ENCODE peak calls at places on chromosomes 12 and 14, in five cellular contexts. One of them, this sample, is unnamed.

GRCh38 chr12:30796508-30796780 is 41.7 kb upstream of the CAPRIN2 start:
- DNase-seq in HEK293T: peak; percentile 55
- DNase-seq in Right ventricle myocardium superior: peak; percentile 43
- DNase-seq in stimulated activated CD8-positive, alpha-beta memory T cell treated with anti-CD3 and anti-CD28 coated beads, Interleukin-15, amount 100 ng/mL, for 24 hours: no peak
- DNase-seq in SK-N-SH: no peak
- DNase-seq in this sample: peak; percentile 69

GRCh38 chr12:27844427-27845090 is 64.5 kb upstream of the MANSC4 start:
- DNase-seq in HEK293T: no peak
- DNase-seq in Right ventricle myocardium superior: no peak
- DNase-seq in stimulated activated CD8-positive, alpha-beta memory T cell treated with anti-CD3 and anti-CD28 coated beads, Interleukin-15, amount 100 ng/mL, for 24 hours: no peak
- DNase-seq in SK-N-SH: no peak
- DNase-seq in this sample: peak; percentile 64

GRCh38 chr12:1357171-1357570 is 237.2 kb downstream of the FBXL14 start:
- DNase-seq in HEK293T: no peak
- DNase-seq in Right ventricle myocardium superior: no peak
- DNase-seq in stimulated activated CD8-positive, alpha-beta memory T cell treated with anti-CD3 and anti-CD28 coated beads, Interleukin-15, amount 100 ng/mL, for 24 hours: no peak
- DNase-seq in SK-N-SH: no peak
- DNase-seq in this sample: peak; percentile 29

GRCh38 chr12:71536279-71536938 is 96.8 kb downstream of the LGR5 start:
- DNase-seq in HEK293T: no peak
- DNase-seq in Right ventricle myocardium superior: no peak
- DNase-seq in stimulated activated CD8-positive, alpha-beta memory T cell treated with anti-CD3 and anti-CD28 coated beads, Interleukin-15, amount 100 ng/mL, for 24 hours: no peak
- DNase-seq in SK-N-SH: no peak
- DNase-seq in this sample: no peak

GRCh38 chr14:101604228-101604934 is 43.1 kb downstream of the DIO3 start:
- DNase-seq in HEK293T: no peak
- DNase-seq in Right ventricle myocardium superior: no peak
- DNase-seq in stimulated activated CD8-positive, alpha-beta memory T cell treated with anti-CD3 and anti-CD28 coated beads, Interleukin-15, amount 100 ng/mL, for 24 hours: no peak
- DNase-seq in SK-N-SH: no peak
- DNase-seq in this sample: no peak

GRCh38 chr12:124518051-124518932 is 49.1 kb downstream of the NCOR2 start:
- DNase-seq in HEK293T: peak; percentile 80
- DNase-seq in Right ventricle myocardium superior: peak; percentile 99
- DNase-seq in stimulated activated CD8-positive, alpha-beta memory T cell treated with anti-CD3 and anti-CD28 coated beads, Interleukin-15, amount 100 ng/mL, for 24 hours: no peak
- DNase-seq in SK-N-SH: peak; percentile 90
- DNase-seq in this sample: peak; percentile 98

GRCh38 chr12:51972849-51973273 is 21.4 kb downstream of the ACVR1B start:
- DNase-seq in HEK293T: no peak
- DNase-seq in Right ventricle myocardium superior: peak; percentile 71
- DNase-seq in stimulated activated CD8-positive, alpha-beta memory T cell treated with anti-CD3 and anti-CD28 coated beads, Interleukin-15, amount 100 ng/mL, for 24 hours: no peak
- DNase-seq in SK-N-SH: no peak
- DNase-seq in this sample: no peak

GRCh38 chr12:121715862-121716435 is 3.4 kb downstream of the TMEM120B start:
- DNase-seq in HEK293T: no peak
- DNase-seq in Right ventricle myocardium superior: no peak
- DNase-seq in stimulated activated CD8-positive, alpha-beta memory T cell treated with anti-CD3 and anti-CD28 coated beads, Interleukin-15, amount 100 ng/mL, for 24 hours: no peak
- DNase-seq in SK-N-SH: no peak
- DNase-seq in this sample: no peak

GRCh38 chr12:97038859-97039258 is 131.8 kb downstream of the NEDD1 start:
- DNase-seq in HEK293T: no peak
- DNase-seq in Right ventricle myocardium superior: no peak
- DNase-seq in stimulated activated CD8-positive, alpha-beta memory T cell treated with anti-CD3 and anti-CD28 coated beads, Interleukin-15, amount 100 ng/mL, for 24 hours: no peak
- DNase-seq in SK-N-SH: no peak
- DNase-seq in this sample: no peak

GRCh38 chr12:75878382-75878720 is 153.2 kb downstream of the PHLDA1 start:
- DNase-seq in HEK293T: no peak
- DNase-seq in Right ventricle myocardium superior: no peak
- DNase-seq in stimulated activated CD8-positive, alpha-beta memory T cell treated with anti-CD3 and anti-CD28 coated beads, Interleukin-15, amount 100 ng/mL, for 24 hours: no peak
- DNase-seq in SK-N-SH: no peak
- DNase-seq in this sample: peak; percentile 67

GRCh38 chr12:49825360-49825970 is 2.7 kb downstream of the NCKAP5L start:
- DNase-seq in HEK293T: no peak
- DNase-seq in Right ventricle myocardium superior: peak; percentile 70
- DNase-seq in stimulated activated CD8-positive, alpha-beta memory T cell treated with anti-CD3 and anti-CD28 coated beads, Interleukin-15, amount 100 ng/mL, for 24 hours: no peak
- DNase-seq in SK-N-SH: no peak
- DNase-seq in this sample: no peak

GRCh38 chr14:89417469-89418225 is 614 bp upstream of the FOXN3 start:
- DNase-seq in HEK293T: peak; percentile 37
- DNase-seq in Right ventricle myocardium superior: peak; percentile 74
- DNase-seq in stimulated activated CD8-positive, alpha-beta memory T cell treated with anti-CD3 and anti-CD28 coated beads, Interleukin-15, amount 100 ng/mL, for 24 hours: no peak
- DNase-seq in SK-N-SH: peak; percentile 61
- DNase-seq in this sample: peak; percentile 56

GRCh38 chr12:54421175-54421872 is 2.3 kb upstream of the ITGA5 start:
- DNase-seq in HEK293T: no peak
- DNase-seq in Right ventricle myocardium superior: peak; percentile 77
- DNase-seq in stimulated activated CD8-positive, alpha-beta memory T cell treated with anti-CD3 and anti-CD28 coated beads, Interleukin-15, amount 100 ng/mL, for 24 hours: no peak
- DNase-seq in SK-N-SH: no peak
- DNase-seq in this sample: peak; percentile 73

GRCh38 chr12:71312767-71313375 is 126.7 kb upstream of the LGR5 start:
- DNase-seq in HEK293T: no peak
- DNase-seq in Right ventricle myocardium superior: no peak
- DNase-seq in stimulated activated CD8-positive, alpha-beta memory T cell treated with anti-CD3 and anti-CD28 coated beads, Interleukin-15, amount 100 ng/mL, for 24 hours: no peak
- DNase-seq in SK-N-SH: no peak
- DNase-seq in this sample: no peak